ENCODE peak calls at places on chromosomes 13 and 19, in eight cellular contexts. M, Z, A, Q, L, X, S and C are unnamed samples.

GRCh38 chr13:75226755-75227435 is 255.1 kb downstream of the TBC1D4 start:
- DNase-seq in X (peak; percentile 66), Q (no peak), A (peak; percentile 94), S (no peak), L (no peak), Z (no peak), M (no peak), C (no peak)

GRCh38 chr19:45071969-45072790 is 4.1 kb downstream of the ZNF296 start:
- DNase-seq in Z (no peak), X (no peak), L (no peak), A (no peak), Q (no peak), S (no peak), M (no peak), C (no peak)

GRCh38 chr19:20664917-20665781 is 3.8 kb upstream of the ZNF626 start:
- DNase-seq in Z (no peak), L (peak; percentile 32), S (no peak), M (no peak), Q (no peak), A (no peak), X (no peak), C (no peak)

GRCh38 chr19:18193388-18194207 is 580 bp downstream of the MPV17L2 start:
- DNase-seq in Q (no peak), M (no peak), X (no peak), A (no peak), S (no peak), Z (no peak), L (no peak), C (no peak)

GRCh38 chr19:4409123-4409933 is 6.9 kb downstream of the CHAF1A start:
- DNase-seq in Z (no peak), L (no peak), A (no peak), X (no peak), M (no peak), Q (no peak), S (no peak), C (no peak)

GRCh38 chr13:113864303-113864890 is 521 bp upstream of the GAS6 start:
- DNase-seq in M (no peak), Z (no peak), X (no peak), L (no peak), Q (no peak), A (no peak), S (no peak), C (no peak)

GRCh38 chr19:3189702-3190469 is 4.2 kb downstream of the NCLN start:
- DNase-seq in A (no peak), M (no peak), X (no peak), Z (no peak), S (no peak), Q (no peak), L (no peak), C (no peak)

GRCh38 chr13:98977568-98978270 is at the start of gene DOCK9:
- DNase-seq in X (no peak), A (peak; percentile 89), L (peak; percentile 72), S (no peak), Q (peak; percentile 54), M (peak; percentile 32), Z (no peak), C (no peak)

GRCh38 chr13:95552539-95553270 is at the start of gene CLDN10:
- DNase-seq in Q (no peak), L (no peak), S (no peak), X (no peak), Z (no peak), M (no peak), A (no peak), C (no peak)

GRCh38 chr19:10583021-10583776 is 3.9 kb downstream of the AP1M2 start:
- DNase-seq in A (no peak), L (no peak), X (no peak), Z (no peak), M (no peak), Q (no peak), S (no peak), C (no peak)

GRCh38 chr19:34669305-34669704 is 7.7 kb downstream of the SCGB2B2 start:
- DNase-seq in Q (no peak), M (no peak), L (no peak), S (no peak), Z (no peak), X (no peak), A (no peak), C (no peak)

GRCh38 chr13:102003848-102004570 is 397.8 kb downstream of the FGF14 start:
- DNase-seq in Q (no peak), M (no peak), X (no peak), S (no peak), A (peak; percentile 73), Z (no peak), L (no peak), C (no peak)

GRCh38 chr13:33640832-33641231 is 177.1 kb upstream of the RFC3 start:
- DNase-seq in X (no peak), Q (no peak), A (no peak), S (no peak), L (no peak), M (no peak), Z (no peak), C (no peak)

GRCh38 chr19:2050991-2051770 is at the start of gene MKNK2:
- DNase-seq in Q (peak; percentile 84), L (peak; percentile 86), A (peak; percentile 79), S (no peak), X (peak; percentile 59), M (peak; percentile 79), Z (peak; percentile 87), C (peak; percentile 82)

GRCh38 chr19:50601407-50602088 is 33.3 kb upstream of the LRRC4B start:
- DNase-seq in A (no peak), L (no peak), M (no peak), Z (no peak), S (no peak), Q (no peak), X (no peak), C (no peak)

GRCh38 chr13:97194473-97194872 is 27.7 kb upstream of the MBNL2 start:
- DNase-seq in S (no peak), A (peak; percentile 39), Z (no peak), L (no peak), X (no peak), M (peak; percentile 3), Q (peak; percentile 76), C (no peak)

GRCh38 chr19:34345934-34346333 is 19.1 kb upstream of the GPI start:
- DNase-seq in Z (peak; percentile 7), M (peak; percentile 82), S (no peak), L (peak; percentile 58), Q (peak; percentile 81), A (peak; percentile 67), X (no peak), C (peak; percentile 2)

GRCh38 chr13:66375756-66376155 is 854.4 kb downstream of the PCDH9 start:
- DNase-seq in S (no peak), Z (no peak), A (no peak), X (no peak), L (no peak), M (no peak), Q (no peak), C (no peak)

GRCh38 chr19:4557971-4558941 is 1.2 kb downstream of the SEMA6B start:
- DNase-seq in M (no peak), Z (no peak), S (no peak), X (no peak), Q (peak; percentile 36), L (no peak), A (no peak), C (no peak)

GRCh38 chr19:7482584-7483439 is 6.0 kb downstream of the PEX11G start:
- DNase-seq in Z (no peak), X (no peak), Q (no peak), S (no peak), L (peak; percentile 55), A (no peak), M (no peak), C (no peak)

GRCh38 chr19:8306235-8307054 is 1.7 kb downstream of the CD320 start:
- DNase-seq in M (no peak), X (no peak), Z (no peak), S (no peak), A (no peak), Q (no peak), L (no peak), C (no peak)

GRCh38 chr19:48613024-48613851 is 1.6 kb downstream of the FAM83E start:
- DNase-seq in X (no peak), M (no peak), A (no peak), Z (no peak), S (no peak), L (no peak), Q (no peak), C (no peak)

GRCh38 chr19:33349319-33350289 is 23.9 kb upstream of the CEBPG start:
- DNase-seq in S (no peak), M (no peak), Z (no peak), X (no peak), Q (no peak), L (no peak), A (no peak), C (no peak)

GRCh38 chr13:97211986-97212385 is 10.1 kb upstream of the MBNL2 start:
- DNase-seq in X (no peak), A (no peak), Q (no peak), Z (no peak), L (no peak), S (no peak), M (no peak), C (no peak)

GRCh38 chr19:10544242-10544752 is 593 bp downstream of the ATG4D start:
- DNase-seq in Q (peak; percentile 22), Z (no peak), M (no peak), X (no peak), S (no peak), L (no peak), A (no peak), C (no peak)

GRCh38 chr13:76620036-76620435 is 266.2 kb downstream of the KCTD12 start:
- DNase-seq in X (no peak), S (no peak), L (no peak), M (no peak), Z (no peak), A (peak; percentile 43), Q (no peak), C (no peak)

GRCh38 chr19:28519950-28520861 is 692.7 kb downstream of the UQCRFS1 start:
- DNase-seq in L (no peak), M (no peak), Q (no peak), X (no peak), A (no peak), S (no peak), Z (no peak), C (no peak)

GRCh38 chr13:87669379-87669978 is 1.7 kb upstream of the SLITRK5 start:
- DNase-seq in A (peak; percentile 70), Q (no peak), X (no peak), S (no peak), Z (no peak), M (no peak), L (no peak), C (no peak)

GRCh38 chr13:37755349-37755748 is 114.2 kb downstream of the TRPC4 start:
- DNase-seq in S (no peak), X (no peak), L (no peak), Q (no peak), M (no peak), Z (no peak), A (no peak), C (no peak)

GRCh38 chr13:53100394-53101063 is 71.9 kb downstream of the OLFM4 start:
- DNase-seq in Z (no peak), A (no peak), L (no peak), Q (no peak), X (no peak), S (no peak), M (no peak), C (no peak)

GRCh38 chr13:53405616-53406015 is 377.0 kb downstream of the OLFM4 start:
- DNase-seq in X (no peak), A (no peak), S (no peak), Q (no peak), M (no peak), Z (no peak), L (no peak), C (no peak)

GRCh38 chr19:29666634-29667389 is 1.6 kb downstream of the PLEKHF1 start:
- DNase-seq in M (no peak), A (peak; percentile 88), X (no peak), L (peak; percentile 75), Q (peak; percentile 50), Z (no peak), S (no peak), C (no peak)